ENCODE peak calls at places on chromosomes 2 and 18, in five cellular contexts. One of them, this sample, is unnamed.

GRCh38 chr18:41899535-41899934 is 55.5 kb upstream of the PIK3C3 start:
- DNase-seq in cardiac muscle cell: no peak
- DNase-seq in stimulated activated CD4-positive, alpha-beta T cell treated with anti-CD3 and anti-CD28 coated beads, Interleukin-2, amount 100 ng/mL, for 48 hours: no peak
- DNase-seq in fibroblast of the conjunctiva: no peak
- DNase-seq in SK-N-SH: no peak
- DNase-seq in this sample: no peak

GRCh38 chr2:237704476-237705224 is 77.3 kb downstream of the LRRFIP1 start:
- DNase-seq in SK-N-SH: no peak
- DNase-seq in fibroblast of the conjunctiva: no peak
- DNase-seq in cardiac muscle cell: peak; percentile 48
- DNase-seq in stimulated activated CD4-positive, alpha-beta T cell treated with anti-CD3 and anti-CD28 coated beads, Interleukin-2, amount 100 ng/mL, for 48 hours: no peak
- DNase-seq in this sample: no peak

GRCh38 chr2:120804446-120804845 is 68.8 kb downstream of the GLI2 start:
- DNase-seq in fibroblast of the conjunctiva: no peak
- DNase-seq in cardiac muscle cell: no peak
- DNase-seq in SK-N-SH: no peak
- DNase-seq in stimulated activated CD4-positive, alpha-beta T cell treated with anti-CD3 and anti-CD28 coated beads, Interleukin-2, amount 100 ng/mL, for 48 hours: no peak
- DNase-seq in this sample: no peak

GRCh38 chr18:29383311-29384273 is 1206.7 kb upstream of the CDH2 start:
- DNase-seq in cardiac muscle cell: peak; percentile 10
- DNase-seq in SK-N-SH: no peak
- DNase-seq in fibroblast of the conjunctiva: no peak
- DNase-seq in stimulated activated CD4-positive, alpha-beta T cell treated with anti-CD3 and anti-CD28 coated beads, Interleukin-2, amount 100 ng/mL, for 48 hours: no peak
- DNase-seq in this sample: no peak

GRCh38 chr2:72034353-72035095 is 113.1 kb downstream of the CYP26B1 start:
- DNase-seq in cardiac muscle cell: no peak
- DNase-seq in fibroblast of the conjunctiva: no peak
- DNase-seq in stimulated activated CD4-positive, alpha-beta T cell treated with anti-CD3 and anti-CD28 coated beads, Interleukin-2, amount 100 ng/mL, for 48 hours: no peak
- DNase-seq in SK-N-SH: peak; percentile 5
- DNase-seq in this sample: no peak

GRCh38 chr2:18266188-18266587 is 294.3 kb downstream of the RDH14 start:
- DNase-seq in fibroblast of the conjunctiva: no peak
- DNase-seq in SK-N-SH: peak; percentile 37
- DNase-seq in stimulated activated CD4-positive, alpha-beta T cell treated with anti-CD3 and anti-CD28 coated beads, Interleukin-2, amount 100 ng/mL, for 48 hours: no peak
- DNase-seq in cardiac muscle cell: no peak
- DNase-seq in this sample: no peak

GRCh38 chr2:43269074-43269572 is 42.7 kb upstream of the ZFP36L2 start:
- DNase-seq in SK-N-SH: peak; percentile 77
- DNase-seq in cardiac muscle cell: peak; percentile 98
- DNase-seq in fibroblast of the conjunctiva: peak; percentile 97
- DNase-seq in stimulated activated CD4-positive, alpha-beta T cell treated with anti-CD3 and anti-CD28 coated beads, Interleukin-2, amount 100 ng/mL, for 48 hours: no peak
- DNase-seq in this sample: peak; percentile 81

GRCh38 chr18:33195795-33196194 is 244.7 kb downstream of the CCDC178 start:
- DNase-seq in SK-N-SH: no peak
- DNase-seq in cardiac muscle cell: no peak
- DNase-seq in fibroblast of the conjunctiva: no peak
- DNase-seq in stimulated activated CD4-positive, alpha-beta T cell treated with anti-CD3 and anti-CD28 coated beads, Interleukin-2, amount 100 ng/mL, for 48 hours: no peak
- DNase-seq in this sample: no peak

GRCh38 chr2:16148632-16149348 is 208.4 kb downstream of the MYCN start:
- DNase-seq in cardiac muscle cell: no peak
- DNase-seq in fibroblast of the conjunctiva: no peak
- DNase-seq in stimulated activated CD4-positive, alpha-beta T cell treated with anti-CD3 and anti-CD28 coated beads, Interleukin-2, amount 100 ng/mL, for 48 hours: no peak
- DNase-seq in SK-N-SH: no peak
- DNase-seq in this sample: no peak

GRCh38 chr18:34358923-34359322 is 134.2 kb upstream of the NOL4 start:
- DNase-seq in SK-N-SH: no peak
- DNase-seq in stimulated activated CD4-positive, alpha-beta T cell treated with anti-CD3 and anti-CD28 coated beads, Interleukin-2, amount 100 ng/mL, for 48 hours: no peak
- DNase-seq in cardiac muscle cell: no peak
- DNase-seq in fibroblast of the conjunctiva: no peak
- DNase-seq in this sample: no peak

GRCh38 chr2:152176113-152176714 is 651 bp upstream of the STAM2 start:
- DNase-seq in fibroblast of the conjunctiva: no peak
- DNase-seq in stimulated activated CD4-positive, alpha-beta T cell treated with anti-CD3 and anti-CD28 coated beads, Interleukin-2, amount 100 ng/mL, for 48 hours: no peak
- DNase-seq in SK-N-SH: no peak
- DNase-seq in cardiac muscle cell: peak; percentile 42
- DNase-seq in this sample: no peak

GRCh38 chr2:160365691-160366367 is 127.8 kb downstream of the RBMS1 start:
- DNase-seq in fibroblast of the conjunctiva: no peak
- DNase-seq in cardiac muscle cell: no peak
- DNase-seq in stimulated activated CD4-positive, alpha-beta T cell treated with anti-CD3 and anti-CD28 coated beads, Interleukin-2, amount 100 ng/mL, for 48 hours: no peak
- DNase-seq in SK-N-SH: no peak
- DNase-seq in this sample: no peak

GRCh38 chr2:64650722-64651338 is 2.9 kb downstream of the SERTAD2 start:
- DNase-seq in fibroblast of the conjunctiva: no peak
- DNase-seq in SK-N-SH: no peak
- DNase-seq in stimulated activated CD4-positive, alpha-beta T cell treated with anti-CD3 and anti-CD28 coated beads, Interleukin-2, amount 100 ng/mL, for 48 hours: no peak
- DNase-seq in cardiac muscle cell: no peak
- DNase-seq in this sample: no peak

GRCh38 chr2:43438342-43438741 is 157.5 kb downstream of the THADA start:
- DNase-seq in stimulated activated CD4-positive, alpha-beta T cell treated with anti-CD3 and anti-CD28 coated beads, Interleukin-2, amount 100 ng/mL, for 48 hours: no peak
- DNase-seq in SK-N-SH: no peak
- DNase-seq in fibroblast of the conjunctiva: no peak
- DNase-seq in cardiac muscle cell: no peak
- DNase-seq in this sample: no peak

This sample was measured in kidney epithelial cell.